ENCODE peak calls at places on chromosomes 11 and 22, in six cellular contexts. C, U, S, A, V and M are unnamed samples.
A peak's percentile ranks its signal among the peaks of the same experiment; 100 is the strongest.

GRCh38 chr11:78429667-78430066 is 12.0 kb upstream of the GAB2 start:
- DNase-seq in V (no peak), A (no peak), U (no peak), C (no peak), S (no peak), M (no peak)

GRCh38 chr11:98711011-98711410 is 309.7 kb upstream of the CNTN5 start:
- DNase-seq in V (no peak), A (no peak), C (no peak), U (no peak), S (no peak), M (no peak)

GRCh38 chr11:109984634-109985289 is 108.4 kb upstream of the ZC3H12C start:
- DNase-seq in U (no peak), A (no peak), S (no peak), V (no peak), C (no peak), M (no peak)

GRCh38 chr11:125170406-125171031 is 6.0 kb downstream of the PKNOX2 start:
- DNase-seq in U (no peak), C (no peak), V (no peak), A (no peak), S (no peak), M (no peak)

GRCh38 chr11:122748968-122749687 is 89.2 kb upstream of the CRTAM start:
- DNase-seq in A (peak; percentile 67), V (peak; percentile 54), C (peak; percentile 72), S (no peak), U (no peak), M (no peak)

GRCh38 chr11:83528877-83529276 is 242.7 kb upstream of the CCDC90B start:
- DNase-seq in V (no peak), A (no peak), S (no peak), C (no peak), U (no peak), M (no peak)

GRCh38 chr11:1012740-1013627 is 23.5 kb downstream of the MUC6 start:
- DNase-seq in V (no peak), C (no peak), S (no peak), U (no peak), A (no peak), M (no peak)

GRCh38 chr22:34696557-34696956 is 369.4 kb upstream of the ISX start:
- DNase-seq in A (no peak), C (no peak), V (no peak), U (no peak), S (no peak), M (no peak)

GRCh38 chr11:120205596-120206161 is 5.2 kb upstream of the OAF start:
- DNase-seq in C (peak; percentile 58), A (no peak), V (no peak), U (no peak), S (no peak), M (no peak)